ENCODE peak calls at places on chromosomes 11 and 22, in four cellular contexts. Z is Kasumi-1, X is naive B cell, O is DND-41. Y is an unnamed sample.
A peak's percentile ranks its signal among the peaks of the same experiment; 100 is the strongest.

GRCh38 chr11:117888140-117888561 is 11.7 kb upstream of the FXYD6 start:
- DNase-seq in O (no peak), X (no peak), Z (no peak), Y (no peak)

GRCh38 chr11:131612576-131612975 is 242.2 kb downstream of the NTM start:
- DNase-seq in X (no peak), O (peak; percentile 51), Z (no peak), Y (no peak)

GRCh38 chr11:11814614-11815452 is 26.9 kb upstream of the USP47 start:
- DNase-seq in X (no peak), O (no peak), Z (no peak), Y (no peak)

GRCh38 chr22:19289475-19290161 is 1.9 kb downstream of the CLTCL1 start:
- DNase-seq in O (no peak), X (no peak), Z (no peak), Y (no peak)

GRCh38 chr11:35030716-35031213 is 108.2 kb upstream of the CD44 start:
- DNase-seq in O (no peak), Z (peak; percentile 68), X (no peak), Y (peak; percentile 95)

GRCh38 chr11:35138949-35139881 is at the start of gene CD44:
- DNase-seq in Z (peak; percentile 83), X (peak; percentile 77), O (peak; percentile 78), Y (peak; percentile 95)

GRCh38 chr11:67119577-67120391 is 721 bp downstream of the KDM2A start:
- DNase-seq in O (peak; percentile 53), X (peak; percentile 16), Z (peak; percentile 18), Y (peak; percentile 27)

GRCh38 chr11:45379162-45379863 is 93.2 kb upstream of the SYT13 start:
- DNase-seq in O (no peak), Z (no peak), X (no peak), Y (no peak)

GRCh38 chr22:22692707-22693530 is 48.5 kb downstream of the GGTLC2 start:
- DNase-seq in X (peak; percentile 74), O (peak; percentile 54), Z (no peak), Y (peak; percentile 58)

GRCh38 chr11:122850076-122850631 is 11.9 kb downstream of the CRTAM start:
- DNase-seq in X (no peak), O (no peak), Z (no peak), Y (peak; percentile 5)

GRCh38 chr11:3021125-3021524 is 29.0 kb upstream of the NAP1L4 start:
- DNase-seq in X (no peak), O (no peak), Z (peak; percentile 34), Y (peak; percentile 27)

GRCh38 chr11:17740649-17741235 is 6.2 kb downstream of the KCNC1 start:
- DNase-seq in X (no peak), O (no peak), Z (no peak), Y (no peak)

GRCh38 chr11:69796063-69796462 is 20.9 kb upstream of the FGF4 start:
- DNase-seq in Z (no peak), X (no peak), O (no peak), Y (no peak)

GRCh38 chr22:38172489-38173155 is 9.0 kb downstream of the PLA2G6 start:
- DNase-seq in X (no peak), Z (peak; percentile 18), O (no peak), Y (no peak)

GRCh38 chr11:68026391-68027105 is 3.9 kb upstream of the NDUFS8 start:
- DNase-seq in X (no peak), Z (no peak), O (no peak), Y (no peak)

GRCh38 chr11:63821411-63821810 is 8.2 kb downstream of the SPINDOC start:
- DNase-seq in Z (no peak), X (no peak), O (no peak), Y (no peak)

GRCh38 chr22:31615940-31616314 is 46.1 kb downstream of the PISD start:
- DNase-seq in Z (no peak), O (no peak), X (no peak), Y (no peak)

Y was measured in MG63.